ENCODE peak calls at places on chromosomes 3 and 15, in ten cellular contexts. C is cardiac fibroblast, R is HFF-Myc, T is neural progenitor cell, G is ovary, F is AG10803, L is foreskin fibroblast, Y is kidney epithelial cell, I is Peyer's patch, N is endothelial cell of umbilical vein. Q is an unnamed sample.

GRCh38 chr3:49199244-49199899 is 28.0 kb downstream of the KLHDC8B start:
- DNase-seq in C (peak), R (no peak), T (no peak), G (peak), F (peak), L (peak), Y (peak), I (peak), N (peak), Q (peak)

GRCh38 chr3:152834354-152835310 is at the start of gene P2RY1:
- DNase-seq in C (peak), R (no peak), T (peak), G (peak), F (peak), L (peak), Y (peak), I (peak), N (peak), Q (peak)

GRCh38 chr3:31240466-31240865 is 292.3 kb upstream of the STT3B start:
- DNase-seq in C (no peak), R (no peak), T (no peak), G (no peak), F (no peak), L (no peak), Y (no peak), I (no peak), N (no peak), Q (no peak)

GRCh38 chr3:113802795-113803455 is 35.7 kb upstream of the GRAMD1C start:
- DNase-seq in C (no peak), R (no peak), T (no peak), G (no peak), F (no peak), L (no peak), Y (no peak), I (no peak), N (no peak), Q (no peak)

GRCh38 chr15:59847925-59848415 is 156.1 kb upstream of the FOXB1 start:
- DNase-seq in C (no peak), R (no peak), T (no peak), G (no peak), F (no peak), L (no peak), Y (no peak), I (no peak), N (no peak), Q (no peak)

GRCh38 chr3:194396897-194397756 is 1.9 kb downstream of the GP5 start:
- DNase-seq in C (no peak), R (no peak), T (no peak), G (peak), F (no peak), L (no peak), Y (no peak), I (peak), N (peak), Q (no peak)

GRCh38 chr15:56981160-56981559 is 62.7 kb downstream of the TCF12 start:
- DNase-seq in C (no peak), R (no peak), T (no peak), G (no peak), F (no peak), L (no peak), Y (no peak), I (no peak), N (no peak), Q (no peak)

GRCh38 chr15:100147828-100148227 is 193.9 kb downstream of the ADAMTS17 start:
- DNase-seq in C (peak), R (no peak), T (no peak), G (no peak), F (no peak), L (no peak), Y (no peak), I (no peak), N (no peak), Q (no peak)

GRCh38 chr3:107988464-107989156 is 102.2 kb downstream of the CD47 start:
- DNase-seq in C (peak), R (peak), T (no peak), G (peak), F (peak), L (peak), Y (no peak), I (peak), N (peak), Q (peak)

GRCh38 chr15:39261397-39261796 is 319.5 kb upstream of the THBS1 start:
- DNase-seq in C (peak), R (no peak), T (no peak), G (no peak), F (peak), L (no peak), Y (no peak), I (no peak), N (peak), Q (no peak)

GRCh38 chr3:126422571-126423091 is 27.9 kb downstream of the CFAP100 start:
- DNase-seq in C (no peak), R (no peak), T (no peak), G (no peak), F (no peak), L (no peak), Y (no peak), I (peak), N (no peak), Q (peak)

GRCh38 chr15:25691544-25692430 is 171.3 kb downstream of the ATP10A start:
- DNase-seq in C (peak), R (no peak), T (peak), G (no peak), F (peak), L (no peak), Y (no peak), I (peak), N (no peak), Q (no peak)

GRCh38 chr3:58111513-58112184 is 99.1 kb downstream of the DNASE1L3 start:
- DNase-seq in C (no peak), R (no peak), T (no peak), G (no peak), F (no peak), L (no peak), Y (no peak), I (peak), N (peak), Q (no peak)

GRCh38 chr15:100707229-100707628 is 104.8 kb downstream of the ASB7 start:
- DNase-seq in C (no peak), R (no peak), T (no peak), G (no peak), F (no peak), L (no peak), Y (no peak), I (peak), N (no peak), Q (no peak)

GRCh38 chr3:171813897-171814460 is 3.7 kb upstream of the PLD1 start:
- DNase-seq in C (peak), R (no peak), T (no peak), G (no peak), F (peak), L (no peak), Y (no peak), I (no peak), N (no peak), Q (peak)

GRCh38 chr3:9553021-9553948 is at the start of gene LHFPL4:
- DNase-seq in C (no peak), R (no peak), T (peak), G (no peak), F (no peak), L (no peak), Y (no peak), I (no peak), N (no peak), Q (no peak)

GRCh38 chr3:15892828-15893227 is 95.0 kb upstream of the ANKRD28 start:
- DNase-seq in C (peak), R (no peak), T (no peak), G (no peak), F (peak), L (peak), Y (peak), I (no peak), N (peak), Q (no peak)

GRCh38 chr15:25712961-25713355 is 150.2 kb downstream of the ATP10A start:
- DNase-seq in C (no peak), R (no peak), T (no peak), G (no peak), F (no peak), L (no peak), Y (no peak), I (no peak), N (no peak), Q (no peak)

GRCh38 chr15:51130344-51130743 is 35.6 kb upstream of the TNFAIP8L3 start:
- DNase-seq in C (no peak), R (no peak), T (no peak), G (no peak), F (no peak), L (no peak), Y (no peak), I (no peak), N (no peak), Q (no peak)

GRCh38 chr15:40325700-40326099 is 2.2 kb downstream of the INAFM2 start:
- DNase-seq in C (no peak), R (no peak), T (no peak), G (no peak), F (no peak), L (no peak), Y (no peak), I (no peak), N (no peak), Q (no peak)

GRCh38 chr3:137065381-137065780 is 107.6 kb downstream of the IL20RB start:
- DNase-seq in C (no peak), R (no peak), T (peak), G (no peak), F (no peak), L (no peak), Y (no peak), I (no peak), N (no peak), Q (no peak)

GRCh38 chr3:8482960-8483665 is 18.5 kb upstream of the LMCD1 start:
- DNase-seq in C (peak), R (peak), T (no peak), G (peak), F (peak), L (peak), Y (peak), I (peak), N (peak), Q (no peak)

GRCh38 chr3:50572158-50572557 is 2.8 kb downstream of the HEMK1 start:
- DNase-seq in C (peak), R (peak), T (peak), G (peak), F (peak), L (peak), Y (no peak), I (peak), N (peak), Q (peak)

GRCh38 chr3:190865419-190865818 is 2.9 kb upstream of the GMNC start:
- DNase-seq in C (no peak), R (no peak), T (no peak), G (no peak), F (no peak), L (no peak), Y (no peak), I (no peak), N (no peak), Q (no peak)

GRCh38 chr3:190864002-190864401 is 1.5 kb upstream of the GMNC start:
- DNase-seq in C (no peak), R (no peak), T (no peak), G (no peak), F (no peak), L (no peak), Y (no peak), I (no peak), N (no peak), Q (no peak)

GRCh38 chr3:190862209-190863118 is at the start of gene GMNC:
- DNase-seq in C (peak), R (peak), T (peak), G (peak), F (peak), L (peak), Y (peak), I (peak), N (peak), Q (peak)

GRCh38 chr3:190863119-190863465 is 598 bp upstream of the GMNC start:
- DNase-seq in C (peak), R (no peak), T (no peak), G (no peak), F (no peak), L (no peak), Y (no peak), I (no peak), N (no peak), Q (no peak)

GRCh38 chr3:190865828-190866227 is 3.3 kb upstream of the GMNC start:
- DNase-seq in C (peak), R (no peak), T (no peak), G (no peak), F (no peak), L (no peak), Y (no peak), I (no peak), N (no peak), Q (no peak)
- TF ChIP-seq CTCF in C (peak), R (no peak), T (peak), G (no peak), F (no peak), L (no peak), Y (peak), I (no peak), N (no peak), Q (no peak)

DNA sequence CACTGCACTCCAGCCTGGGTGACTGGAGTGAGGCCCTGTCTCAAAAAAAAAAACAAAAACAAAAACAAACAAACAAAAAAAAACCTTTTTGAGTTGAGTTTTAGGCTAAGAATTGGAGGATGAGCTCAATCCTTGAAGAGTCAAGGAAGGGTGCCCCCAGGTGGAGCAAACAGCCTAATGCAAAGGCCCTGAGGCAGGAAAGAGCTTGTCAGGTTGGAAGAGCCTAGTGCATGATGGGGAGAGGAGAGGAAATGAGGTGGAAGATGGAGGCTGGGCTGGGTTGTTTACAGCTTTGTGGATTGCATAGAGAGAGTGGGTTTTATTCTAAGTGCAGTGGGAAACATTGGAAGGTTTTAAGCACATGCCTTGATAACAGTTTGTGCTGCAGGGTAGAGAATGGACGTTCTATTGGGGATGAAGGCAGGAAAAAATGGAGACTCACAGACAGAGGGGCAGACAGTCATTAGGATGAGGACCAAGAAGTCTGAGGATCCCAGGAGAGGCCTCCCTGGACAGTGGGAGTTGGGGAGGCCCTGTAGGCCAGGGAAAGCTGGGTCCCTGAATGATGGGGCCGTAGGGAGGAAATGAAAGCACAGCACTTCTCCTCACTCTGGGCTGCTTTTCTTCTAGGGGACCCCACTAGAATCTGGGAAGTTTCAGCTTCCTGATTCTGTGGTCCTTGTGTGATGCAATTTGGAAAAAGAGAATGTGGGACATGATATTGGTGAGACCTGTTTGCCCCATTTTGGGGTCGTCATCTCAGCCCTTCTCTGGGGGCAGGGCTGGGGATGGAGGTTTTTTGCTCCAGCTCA is 1.9 kb upstream of the SNX22 start:
- DNase-seq in C (peak), R (no peak), T (no peak), G (no peak), F (no peak), L (no peak), Y (no peak), I (no peak), N (no peak), Q (no peak)
- TF ChIP-seq CTCF in C (peak), R (peak), T (peak), G (no peak), F (peak), L (peak), Y (no peak), I (no peak), N (peak), Q (no peak)

GRCh38 chr3:7285502-7285901 is 424.6 kb downstream of the GRM7 start:
- DNase-seq in C (peak), R (no peak), T (peak), G (no peak), F (no peak), L (no peak), Y (no peak), I (no peak), N (peak), Q (no peak)
- TF ChIP-seq CTCF in C (no peak), R (no peak), T (peak), G (no peak), F (no peak), L (no peak), Y (no peak), I (no peak), N (peak), Q (no peak)

GRCh38 chr3:128369881-128370642 is 96.6 kb downstream of the DNAJB8 start:
- DNase-seq in C (no peak), R (no peak), T (no peak), G (no peak), F (no peak), L (no peak), Y (no peak), I (no peak), N (no peak), Q (no peak)
- TF ChIP-seq CTCF in C (no peak), R (no peak), T (peak), G (no peak), F (no peak), L (no peak), Y (peak), I (no peak), N (no peak), Q (no peak)

DNA sequence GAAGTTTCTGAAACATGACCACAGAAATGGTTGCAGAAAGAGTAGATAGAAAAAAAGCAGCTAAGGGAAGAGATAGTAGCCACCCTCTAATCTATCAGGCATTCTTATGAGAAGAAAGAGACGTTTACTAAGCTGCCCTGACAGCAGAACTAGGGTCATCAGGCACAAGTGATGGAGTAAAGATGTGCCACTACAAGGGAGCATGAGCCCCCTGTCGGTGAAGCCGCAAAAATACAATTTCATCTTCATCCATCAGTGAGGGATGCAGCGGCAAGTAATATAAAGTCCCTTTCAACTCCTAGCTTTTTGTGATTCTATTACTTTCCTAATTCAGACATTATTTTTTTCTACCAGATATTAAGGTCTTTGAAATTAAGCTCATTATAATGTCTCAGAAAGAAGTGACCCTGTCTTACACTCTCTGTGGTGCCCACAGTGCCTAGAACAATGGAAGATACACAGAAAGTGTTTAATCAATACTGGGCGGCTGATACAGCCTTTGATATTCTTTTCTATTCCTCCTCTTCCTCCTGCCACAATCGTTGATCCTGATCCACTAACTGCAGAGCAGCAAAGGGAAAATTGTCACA is 651.6 kb downstream of the NTRK3 start:
- DNase-seq in C (peak), R (no peak), T (peak), G (no peak), F (no peak), L (no peak), Y (no peak), I (no peak), N (no peak), Q (no peak)
- TF ChIP-seq CTCF in C (peak), R (peak), T (peak), G (no peak), F (peak), L (peak), Y (peak), I (no peak), N (peak), Q (peak)

GRCh38 chr15:72835289-72835890 is 51.8 kb upstream of the ADPGK start:
- DNase-seq in C (peak), R (no peak), T (peak), G (no peak), F (no peak), L (no peak), Y (no peak), I (peak), N (no peak), Q (no peak)
- TF ChIP-seq CTCF in C (peak), R (peak), T (peak), G (no peak), F (peak), L (peak), Y (peak), I (no peak), N (no peak), Q (peak)

GRCh38 chr15:89423981-89424380 is 72.4 kb downstream of the RHCG start:
- DNase-seq in C (no peak), R (no peak), T (no peak), G (no peak), F (no peak), L (no peak), Y (no peak), I (no peak), N (no peak), Q (no peak)
- TF ChIP-seq CTCF in C (no peak), R (no peak), T (no peak), G (no peak), F (no peak), L (no peak), Y (no peak), I (no peak), N (no peak), Q (no peak)

GRCh38 chr3:13338996-13339395 is 81.1 kb downstream of the NUP210 start:
- DNase-seq in C (no peak), R (no peak), T (no peak), G (no peak), F (no peak), L (no peak), Y (no peak), I (no peak), N (no peak), Q (no peak)
- TF ChIP-seq CTCF in C (no peak), R (no peak), T (no peak), G (no peak), F (no peak), L (no peak), Y (no peak), I (no peak), N (no peak), Q (no peak)

Q was measured in CD14-positive monocyte.